ENCODE peak calls at places on chromosomes 12 and 14, in six cellular contexts. X is activated CD8-positive, alpha-beta memory T cell treated with anti-CD3 and anti-CD28 coated beads, Interleukin-2, amount 50 U/mL, for 4 hours; K is AG08395; H is aorta; L is COR-L47; V is Caki2. Q is an unnamed sample.

GRCh38 chr12:44019118-44019517 is 183.2 kb downstream of the TMEM117 start:
- DNase-seq in X (no peak), K (no peak), V (no peak), H (no peak), L (no peak), Q (no peak)

GRCh38 chr12:122366685-122367475 is 55.6 kb downstream of the CLIP1 start:
- DNase-seq in V (peak; percentile 91), L (no peak), K (peak; percentile 91), X (no peak), H (no peak), Q (no peak)

GRCh38 chr12:47222960-47223847 is 143.4 kb upstream of the AMIGO2 start:
- DNase-seq in K (no peak), L (no peak), H (no peak), X (no peak), V (no peak), Q (no peak)

GRCh38 chr12:116381744-116382455 is 104.4 kb upstream of the MED13L start:
- DNase-seq in H (peak; percentile 61), L (no peak), X (no peak), K (peak; percentile 94), V (peak; percentile 55), Q (no peak)

GRCh38 chr12:132512197-132513069 is 22.5 kb downstream of the FBRSL1 start:
- DNase-seq in X (no peak), H (no peak), V (no peak), L (no peak), K (no peak), Q (no peak)

GRCh38 chr12:117069926-117070900 is 29.0 kb downstream of the TESC start:
- DNase-seq in H (peak; percentile 70), L (no peak), V (no peak), K (no peak), X (no peak), Q (no peak)

GRCh38 chr12:98146487-98146886 is 368.9 kb upstream of the TMPO start:
- DNase-seq in H (no peak), X (no peak), L (no peak), V (no peak), K (no peak), Q (no peak)

GRCh38 chr12:75705749-75706719 is 194.6 kb upstream of the KRR1 start:
- DNase-seq in H (peak; percentile 78), X (no peak), V (peak; percentile 91), L (no peak), K (peak; percentile 47), Q (no peak)

GRCh38 chr12:117450186-117450585 is 88.8 kb upstream of the NOS1 start:
- DNase-seq in X (no peak), V (no peak), H (no peak), L (no peak), K (no peak), Q (no peak)

GRCh38 chr14:55707365-55707804 is 127.4 kb downstream of the KTN1 start:
- DNase-seq in K (peak; percentile 67), L (peak; percentile 44), V (peak; percentile 60), H (no peak), X (no peak), Q (no peak)

GRCh38 chr12:104138747-104139186 is 757 bp upstream of the NFYB start:
- DNase-seq in H (no peak), V (no peak), X (no peak), K (peak; percentile 23), L (no peak), Q (no peak)

GRCh38 chr12:56206373-56207166 is 15.2 kb downstream of the RNF41 start:
- DNase-seq in K (peak; percentile 51), L (no peak), V (peak; percentile 36), X (peak; percentile 27), H (no peak), Q (no peak)

GRCh38 chr14:58061581-58061980 is 90.4 kb downstream of the ARMH4 start:
- DNase-seq in X (no peak), K (no peak), V (no peak), H (no peak), L (no peak), Q (no peak)

GRCh38 chr12:98738539-98738938 is 93.4 kb downstream of the APAF1 start:
- DNase-seq in K (no peak), X (no peak), L (no peak), H (no peak), V (no peak), Q (no peak)

GRCh38 chr12:55043542-55043941 is 23.8 kb downstream of the NEUROD4 start:
- DNase-seq in L (no peak), X (no peak), K (no peak), H (no peak), V (no peak), Q (no peak)

GRCh38 chr12:93039062-93039461 is 110.0 kb upstream of the EEA1 start:
- DNase-seq in H (no peak), K (no peak), X (no peak), V (no peak), L (no peak), Q (no peak)

GRCh38 chr12:121800694-121801600 is 2.9 kb upstream of the SETD1B start:
- DNase-seq in L (peak; percentile 11), V (peak; percentile 74), X (peak; percentile 73), K (peak; percentile 65), H (peak; percentile 94), Q (no peak)

GRCh38 chr14:56145181-56145580 is 27.0 kb downstream of the PELI2 start:
- DNase-seq in X (no peak), K (no peak), V (no peak), H (no peak), L (no peak), Q (no peak)

GRCh38 chr12:131242741-131243496 is 289.2 kb downstream of the ADGRD1 start:
- DNase-seq in K (no peak), X (no peak), H (peak; percentile 19), L (no peak), V (peak; percentile 86), Q (no peak)

GRCh38 chr12:42568952-42569916 is 20.3 kb downstream of the PRICKLE1 start:
- DNase-seq in K (peak; percentile 34), H (no peak), X (no peak), V (peak; percentile 64), L (peak; percentile 40), Q (no peak)

GRCh38 chr12:94305293-94305957 is 154.2 kb downstream of the CEP83 start:
- DNase-seq in L (no peak), X (no peak), K (no peak), H (no peak), V (no peak), Q (no peak)

GRCh38 chr12:2642896-2643425 is 151.8 kb upstream of the FKBP4 start:
- DNase-seq in H (peak; percentile 60), X (no peak), V (no peak), L (no peak), K (no peak), Q (no peak)